ENCODE peak calls at places on chromosomes 4 and X, in eight cellular contexts. N, Z, M, K, F, Q, O and C are unnamed samples.

GRCh38 chrX:4936315-4936714 is 1222.9 kb upstream of the PRKX start:
- DNase-seq in N (no peak), Z (no peak), M (no peak), K (no peak), F (no peak), Q (no peak), O (no peak), C (no peak)

GRCh38 chr4:69617083-69617694 is 22.3 kb downstream of the UGT2A2 start:
- DNase-seq in N (no peak), Z (peak; percentile 63), M (no peak), K (peak; percentile 26), F (no peak), Q (no peak), O (no peak), C (no peak)

GRCh38 chr4:38189445-38189844 is 229.2 kb downstream of the PTTG2 start:
- DNase-seq in N (peak; percentile 77), Z (peak; percentile 84), M (no peak), K (no peak), F (no peak), Q (peak; percentile 20), O (no peak), C (no peak)

GRCh38 chrX:68571292-68572256 is 72.7 kb downstream of the YIPF6 start:
- DNase-seq in N (peak; percentile 32), Z (peak; percentile 86), M (no peak), K (peak; percentile 45), F (no peak), Q (no peak), O (no peak), C (no peak)

GRCh38 chr4:140233811-140234696 is 80.1 kb upstream of the MAML3 start:
- DNase-seq in N (no peak), Z (peak; percentile 35), M (no peak), K (no peak), F (no peak), Q (no peak), O (no peak), C (no peak)

GRCh38 chr4:88737304-88738015 is 39.8 kb upstream of the NAP1L5 start:
- DNase-seq in N (no peak), Z (peak; percentile 20), M (peak; percentile 15), K (no peak), F (peak; percentile 57), Q (peak; percentile 12), O (peak; percentile 53), C (peak; percentile 20)

GRCh38 chr4:15740764-15741404 is 37.2 kb upstream of the CD38 start:
- DNase-seq in N (no peak), Z (no peak), M (no peak), K (no peak), F (no peak), Q (no peak), O (no peak), C (no peak)

GRCh38 chr4:165328101-165328425 is 594 bp downstream of the MSMO1 start:
- DNase-seq in N (no peak), Z (no peak), M (no peak), K (no peak), F (no peak), Q (no peak), O (no peak), C (no peak)

GRCh38 chrX:154526901-154527675 is 11.1 kb upstream of the FAM3A start:
- DNase-seq in N (no peak), Z (peak; percentile 77), M (no peak), K (no peak), F (peak; percentile 88), Q (peak; percentile 71), O (peak; percentile 65), C (peak; percentile 84)

GRCh38 chrX:2708601-2709200 is 17.6 kb downstream of the CD99 start:
- DNase-seq in N (no peak), Z (no peak), M (no peak), K (no peak), F (no peak), Q (no peak), O (no peak), C (no peak)

GRCh38 chr4:53055274-53055673 is 193.2 kb downstream of the RASL11B start:
- DNase-seq in N (no peak), Z (peak; percentile 26), M (no peak), K (peak; percentile 48), F (no peak), Q (no peak), O (no peak), C (no peak)

GRCh38 chrX:68146054-68146453 is 287.2 kb downstream of the OPHN1 start:
- DNase-seq in N (no peak), Z (peak; percentile 58), M (peak; percentile 3), K (no peak), F (no peak), Q (no peak), O (no peak), C (no peak)

GRCh38 chr4:148574502-148574901 is 132.3 kb upstream of the NR3C2 start:
- DNase-seq in N (no peak), Z (peak; percentile 10), M (no peak), K (peak; percentile 60), F (no peak), Q (no peak), O (no peak), C (no peak)

GRCh38 chr4:56007154-56007553 is 58.4 kb downstream of the CEP135 start:
- DNase-seq in N (no peak), Z (no peak), M (no peak), K (no peak), F (no peak), Q (no peak), O (no peak), C (no peak)

GRCh38 chr4:25361253-25361652 is 15.8 kb upstream of the ANAPC4 start:
- DNase-seq in N (no peak), Z (no peak), M (no peak), K (no peak), F (no peak), Q (no peak), O (no peak), C (no peak)

GRCh38 chr4:139910106-139910505 is 243.9 kb downstream of the MAML3 start:
- DNase-seq in N (no peak), Z (peak; percentile 23), M (no peak), K (no peak), F (no peak), Q (no peak), O (no peak), C (no peak)

GRCh38 chr4:13546855-13547562 is 2.7 kb upstream of the NKX3-2 start:
- DNase-seq in N (no peak), Z (peak; percentile 31), M (no peak), K (no peak), F (no peak), Q (no peak), O (no peak), C (peak; percentile 44)

GRCh38 chr4:122588453-122589238 is 32.2 kb downstream of the IL21 start:
- DNase-seq in N (no peak), Z (peak; percentile 19), M (no peak), K (no peak), F (no peak), Q (no peak), O (no peak), C (no peak)

GRCh38 chr4:90127223-90127705 is at the start of gene CCSER1:
- DNase-seq in N (no peak), Z (peak; percentile 75), M (peak; percentile 17), K (no peak), F (peak; percentile 72), Q (peak; percentile 45), O (peak; percentile 81), C (peak; percentile 86)